ENCODE peak calls at places on chromosomes 4 and X, in six cellular contexts. One of them, this sample, is unnamed.

GRCh38 chr4:10096201-10096975 is 20.2 kb downstream of the WDR1 start:
- DNase-seq in fibroblast of lung: peak; percentile 96
- DNase-seq in Ammon's horn: peak; percentile 80
- DNase-seq in myocyte: peak; percentile 96
- DNase-seq in amniotic epithelial cell: peak; percentile 88
- DNase-seq in GM13976: peak; percentile 90
- DNase-seq in this sample: peak; percentile 95

GRCh38 chrX:102892103-102892502 is 45.0 kb upstream of the RAB40AL start:
- DNase-seq in Ammon's horn: no peak
- DNase-seq in GM13976: no peak
- DNase-seq in myocyte: no peak
- DNase-seq in amniotic epithelial cell: no peak
- DNase-seq in fibroblast of lung: peak; percentile 20
- DNase-seq in this sample: no peak

GRCh38 chr4:7291372-7292135 is 99.2 kb downstream of the SORCS2 start:
- DNase-seq in amniotic epithelial cell: no peak
- DNase-seq in Ammon's horn: peak; percentile 76
- DNase-seq in GM13976: no peak
- DNase-seq in myocyte: no peak
- DNase-seq in fibroblast of lung: no peak
- DNase-seq in this sample: peak; percentile 60

GRCh38 chrX:45765726-45766125 is 565.0 kb upstream of the DIPK2B start:
- DNase-seq in Ammon's horn: no peak
- DNase-seq in myocyte: no peak
- DNase-seq in amniotic epithelial cell: no peak
- DNase-seq in GM13976: no peak
- DNase-seq in fibroblast of lung: no peak
- DNase-seq in this sample: peak; percentile 44

GRCh38 chr4:109998867-109999303 is 86.2 kb downstream of the EGF start:
- DNase-seq in amniotic epithelial cell: peak; percentile 50
- DNase-seq in GM13976: peak; percentile 67
- DNase-seq in Ammon's horn: peak; percentile 74
- DNase-seq in myocyte: peak; percentile 76
- DNase-seq in fibroblast of lung: peak; percentile 71
- DNase-seq in this sample: peak; percentile 63

GRCh38 chr4:117096886-117097285 is 11.5 kb upstream of the TRAM1L1 start:
- DNase-seq in amniotic epithelial cell: no peak
- DNase-seq in Ammon's horn: no peak
- DNase-seq in fibroblast of lung: no peak
- DNase-seq in GM13976: no peak
- DNase-seq in myocyte: no peak
- DNase-seq in this sample: no peak

GRCh38 chrX:644304-645023 is 13.9 kb downstream of the SHOX start:
- DNase-seq in myocyte: no peak
- DNase-seq in amniotic epithelial cell: no peak
- DNase-seq in Ammon's horn: no peak
- DNase-seq in GM13976: no peak
- DNase-seq in fibroblast of lung: no peak
- DNase-seq in this sample: no peak

GRCh38 chr4:105666693-105667092 is 41.8 kb downstream of the INTS12 start:
- DNase-seq in amniotic epithelial cell: peak; percentile 77
- DNase-seq in Ammon's horn: peak; percentile 15
- DNase-seq in myocyte: peak; percentile 58
- DNase-seq in fibroblast of lung: peak; percentile 78
- DNase-seq in GM13976: peak; percentile 32
- DNase-seq in this sample: peak; percentile 54

GRCh38 chr4:68021185-68021584 is 57.9 kb upstream of the TMPRSS11A start:
- DNase-seq in amniotic epithelial cell: peak; percentile 29
- DNase-seq in Ammon's horn: no peak
- DNase-seq in fibroblast of lung: no peak
- DNase-seq in GM13976: no peak
- DNase-seq in myocyte: no peak
- DNase-seq in this sample: peak; percentile 33

GRCh38 chrX:76454456-76454927 is 27.0 kb downstream of the MAGEE1 start:
- DNase-seq in fibroblast of lung: peak; percentile 1
- DNase-seq in myocyte: peak; percentile 20
- DNase-seq in GM13976: peak; percentile 2
- DNase-seq in Ammon's horn: peak; percentile 7
- DNase-seq in amniotic epithelial cell: peak; percentile 2
- DNase-seq in this sample: peak; percentile 0

GRCh38 chrX:44456685-44457084 is 86.0 kb downstream of the FUNDC1 start:
- DNase-seq in GM13976: no peak
- DNase-seq in amniotic epithelial cell: no peak
- DNase-seq in myocyte: no peak
- DNase-seq in Ammon's horn: no peak
- DNase-seq in fibroblast of lung: no peak
- DNase-seq in this sample: peak; percentile 54

GRCh38 chr4:138118270-138118669 is 123.9 kb downstream of the SLC7A11 start:
- DNase-seq in GM13976: no peak
- DNase-seq in amniotic epithelial cell: no peak
- DNase-seq in Ammon's horn: no peak
- DNase-seq in fibroblast of lung: no peak
- DNase-seq in myocyte: no peak
- DNase-seq in this sample: no peak

GRCh38 chr4:22474636-22475310 is 41.1 kb downstream of the ADGRA3 start:
- DNase-seq in GM13976: no peak
- DNase-seq in myocyte: no peak
- DNase-seq in amniotic epithelial cell: no peak
- DNase-seq in Ammon's horn: no peak
- DNase-seq in fibroblast of lung: peak; percentile 49
- DNase-seq in this sample: peak; percentile 43

GRCh38 chr4:112082954-112083586 is 62.2 kb upstream of the FAM241A start:
- DNase-seq in GM13976: no peak
- DNase-seq in myocyte: peak; percentile 44
- DNase-seq in amniotic epithelial cell: peak; percentile 95
- DNase-seq in fibroblast of lung: peak; percentile 77
- DNase-seq in Ammon's horn: no peak
- DNase-seq in this sample: peak; percentile 94

GRCh38 chr4:34850983-34851382 is 1393.3 kb downstream of the ARAP2 start:
- DNase-seq in myocyte: no peak
- DNase-seq in GM13976: no peak
- DNase-seq in Ammon's horn: no peak
- DNase-seq in fibroblast of lung: peak; percentile 8
- DNase-seq in amniotic epithelial cell: peak; percentile 11
- DNase-seq in this sample: peak; percentile 47

GRCh38 chr4:40255722-40256281 is 59.0 kb downstream of the RHOH start:
- DNase-seq in fibroblast of lung: peak; percentile 99
- DNase-seq in GM13976: no peak
- DNase-seq in Ammon's horn: no peak
- DNase-seq in amniotic epithelial cell: peak; percentile 99
- DNase-seq in myocyte: peak; percentile 81
- DNase-seq in this sample: peak; percentile 99

GRCh38 chrX:135477576-135477975 is 42.9 kb upstream of the INTS6L start:
- DNase-seq in amniotic epithelial cell: peak; percentile 64
- DNase-seq in GM13976: no peak
- DNase-seq in myocyte: peak; percentile 74
- DNase-seq in fibroblast of lung: peak; percentile 68
- DNase-seq in Ammon's horn: peak; percentile 77
- DNase-seq in this sample: peak; percentile 81

GRCh38 chrX:928606-929005 is 283.8 kb downstream of the CRLF2 start:
- DNase-seq in myocyte: no peak
- DNase-seq in GM13976: no peak
- DNase-seq in Ammon's horn: no peak
- DNase-seq in amniotic epithelial cell: no peak
- DNase-seq in fibroblast of lung: no peak
- DNase-seq in this sample: no peak

GRCh38 chr4:15805583-15806517 is 27.7 kb downstream of the CD38 start:
- DNase-seq in GM13976: no peak
- DNase-seq in myocyte: peak; percentile 66
- DNase-seq in amniotic epithelial cell: peak; percentile 61
- DNase-seq in fibroblast of lung: peak; percentile 70
- DNase-seq in Ammon's horn: peak; percentile 66
- DNase-seq in this sample: peak; percentile 72

GRCh38 chr4:27048350-27049100 is 187.9 kb downstream of the STIM2 start:
- DNase-seq in myocyte: peak; percentile 35
- DNase-seq in amniotic epithelial cell: peak; percentile 21
- DNase-seq in Ammon's horn: no peak
- DNase-seq in fibroblast of lung: peak; percentile 51
- DNase-seq in GM13976: peak; percentile 50
- DNase-seq in this sample: peak; percentile 23

GRCh38 chrX:15143050-15143824 is 126.6 kb downstream of the ASB9 start:
- DNase-seq in fibroblast of lung: peak; percentile 41
- DNase-seq in myocyte: peak; percentile 31
- DNase-seq in Ammon's horn: peak; percentile 40
- DNase-seq in GM13976: peak; percentile 37
- DNase-seq in amniotic epithelial cell: peak; percentile 35
- DNase-seq in this sample: peak; percentile 57

GRCh38 chr4:169677150-169677732 is 56.9 kb downstream of the CLCN3 start:
- DNase-seq in GM13976: no peak
- DNase-seq in amniotic epithelial cell: peak; percentile 14
- DNase-seq in fibroblast of lung: no peak
- DNase-seq in Ammon's horn: no peak
- DNase-seq in myocyte: no peak
- DNase-seq in this sample: no peak

GRCh38 chr4:140092094-140092820 is 61.7 kb downstream of the MAML3 start:
- DNase-seq in myocyte: no peak
- DNase-seq in GM13976: no peak
- DNase-seq in fibroblast of lung: no peak
- DNase-seq in Ammon's horn: peak; percentile 62
- DNase-seq in amniotic epithelial cell: no peak
- DNase-seq in this sample: peak; percentile 63

GRCh38 chr4:77418333-77418732 is 187.3 kb upstream of the CXCL13 start:
- DNase-seq in GM13976: no peak
- DNase-seq in Ammon's horn: peak; percentile 8
- DNase-seq in amniotic epithelial cell: peak; percentile 41
- DNase-seq in myocyte: peak; percentile 37
- DNase-seq in fibroblast of lung: no peak
- DNase-seq in this sample: peak; percentile 1

GRCh38 chrX:150148749-150149672 is 210.7 kb upstream of the EOLA2 start:
- DNase-seq in GM13976: no peak
- DNase-seq in amniotic epithelial cell: no peak
- DNase-seq in fibroblast of lung: no peak
- DNase-seq in myocyte: peak; percentile 28
- DNase-seq in Ammon's horn: no peak
- DNase-seq in this sample: peak; percentile 79

GRCh38 chrX:140712413-140713173 is 3.0 kb downstream of the LINC00632 start:
- DNase-seq in fibroblast of lung: peak; percentile 89
- DNase-seq in Ammon's horn: peak; percentile 82
- DNase-seq in myocyte: peak; percentile 52
- DNase-seq in GM13976: no peak
- DNase-seq in amniotic epithelial cell: peak; percentile 45
- DNase-seq in this sample: peak; percentile 68

GRCh38 chrX:29775890-29776289 is 439.5 kb upstream of the MAGEB2 start:
- DNase-seq in GM13976: no peak
- DNase-seq in myocyte: no peak
- DNase-seq in fibroblast of lung: no peak
- DNase-seq in Ammon's horn: no peak
- DNase-seq in amniotic epithelial cell: no peak
- DNase-seq in this sample: no peak

GRCh38 chr4:18559492-18559891 is 537.9 kb upstream of the LCORL start:
- DNase-seq in amniotic epithelial cell: no peak
- DNase-seq in myocyte: no peak
- DNase-seq in fibroblast of lung: no peak
- DNase-seq in Ammon's horn: no peak
- DNase-seq in GM13976: no peak
- DNase-seq in this sample: no peak

GRCh38 chr4:5976431-5976830 is 41.8 kb downstream of the C4orf50 start:
- DNase-seq in GM13976: no peak
- DNase-seq in fibroblast of lung: no peak
- DNase-seq in myocyte: no peak
- DNase-seq in Ammon's horn: no peak
- DNase-seq in amniotic epithelial cell: no peak
- DNase-seq in this sample: no peak

GRCh38 chrX:154750301-154751120 is at the start of gene GAB3:
- DNase-seq in myocyte: peak; percentile 34
- DNase-seq in fibroblast of lung: peak; percentile 30
- DNase-seq in GM13976: peak; percentile 39
- DNase-seq in Ammon's horn: no peak
- DNase-seq in amniotic epithelial cell: no peak
- DNase-seq in this sample: peak; percentile 65

GRCh38 chrX:75623535-75623934 is 100.7 kb upstream of the ZDHHC15 start:
- DNase-seq in fibroblast of lung: no peak
- DNase-seq in GM13976: no peak
- DNase-seq in Ammon's horn: no peak
- DNase-seq in amniotic epithelial cell: no peak
- DNase-seq in myocyte: peak; percentile 6
- DNase-seq in this sample: no peak

GRCh38 chr4:145694929-145695328 is 15.0 kb downstream of the C4orf51 start:
- DNase-seq in fibroblast of lung: no peak
- DNase-seq in amniotic epithelial cell: no peak
- DNase-seq in myocyte: peak; percentile 45
- DNase-seq in GM13976: no peak
- DNase-seq in Ammon's horn: no peak
- DNase-seq in this sample: no peak

GRCh38 chr4:186979966-186980745 is 256.5 kb upstream of the FAT1 start:
- DNase-seq in amniotic epithelial cell: peak; percentile 45
- DNase-seq in myocyte: peak; percentile 30
- DNase-seq in fibroblast of lung: peak; percentile 69
- DNase-seq in GM13976: no peak
- DNase-seq in Ammon's horn: no peak
- DNase-seq in this sample: peak; percentile 54